ENCODE peak calls at places on chromosome 12, in four cellular contexts. B is HCT116, G is GM12878, V is H1. C is an unnamed sample.

GRCh38 chr12:25384038-25384953 is 133.6 kb upstream of the KRAS start:
- DNase-seq in G (no peak), V (no peak), B (no peak), C (no peak)

GRCh38 chr12:108638141-108638823 is 4.6 kb upstream of the SELPLG start:
- DNase-seq in G (no peak), B (no peak), V (peak), C (no peak)

GRCh38 chr12:105459760-105460325 is 129.4 kb downstream of the C12orf75 start:
- DNase-seq in B (no peak), V (no peak), G (no peak), C (no peak)

GRCh38 chr12:86081798-86082197 is 174.4 kb downstream of the MGAT4C start:
- DNase-seq in G (no peak), B (no peak), V (no peak), C (no peak)

GRCh38 chr12:24380122-24380521 is 430.7 kb upstream of the SOX5 start:
- DNase-seq in V (no peak), G (no peak), B (no peak), C (no peak)

GRCh38 chr12:75690556-75690955 is 179.1 kb upstream of the KRR1 start:
- DNase-seq in B (no peak), V (no peak), G (no peak), C (peak)

GRCh38 chr12:54641554-54641953 is 6.6 kb downstream of the DCD start:
- DNase-seq in B (no peak), V (no peak), G (no peak), C (no peak)

GRCh38 chr12:15629761-15630160 is 159.4 kb downstream of the EPS8 start:
- DNase-seq in G (no peak), V (no peak), B (no peak), C (no peak)

GRCh38 chr12:2633176-2633824 is 161.5 kb upstream of the FKBP4 start:
- DNase-seq in B (no peak), V (no peak), G (no peak), C (no peak)

GRCh38 chr12:87368259-87368658 is 660.9 kb downstream of the C12orf50 start:
- DNase-seq in V (no peak), B (no peak), G (no peak), C (no peak)

GRCh38 chr12:62332598-62332997 is 72.4 kb downstream of the USP15 start:
- DNase-seq in G (no peak), B (no peak), V (no peak), C (no peak)

GRCh38 chr12:51821423-51822260 is 26.9 kb downstream of the FIGNL2 start:
- DNase-seq in V (no peak), G (no peak), B (no peak), C (no peak)
- H3K4me2 ChIP-seq in V (peak), G (peak), B (peak), C (no peak)

DNA sequence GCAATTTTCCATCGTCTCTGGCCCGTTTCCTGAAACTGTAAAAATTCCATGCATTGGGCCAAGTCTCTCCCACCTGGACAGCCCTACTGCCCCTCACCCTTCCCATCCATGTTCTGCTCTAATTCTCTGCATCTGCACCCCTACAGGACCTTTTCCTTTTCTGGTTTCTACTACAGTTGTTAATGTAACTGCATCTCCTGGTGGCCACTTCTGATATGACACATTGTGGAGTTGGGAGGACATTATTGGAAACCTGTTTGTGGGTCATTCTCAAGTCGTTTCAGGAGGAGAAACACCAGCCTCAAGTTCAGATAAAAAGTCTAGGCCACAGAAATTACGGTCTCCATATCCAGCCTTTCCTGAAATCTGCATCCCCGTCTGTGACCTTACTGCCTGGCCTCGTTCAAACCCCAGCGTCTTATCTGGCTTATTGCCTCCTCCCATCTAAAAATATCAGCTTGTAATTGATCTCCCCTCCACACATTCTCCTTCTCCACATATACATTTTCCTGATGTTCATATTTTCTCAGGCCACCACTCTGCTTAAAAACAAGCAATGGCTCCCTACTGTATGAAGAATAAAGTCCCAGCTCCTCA is 37.6 kb downstream of the EMP1 start:
- DNase-seq in B (peak), V (peak), G (no peak), C (peak)
- TF ChIP-seq EGR1 in B (no peak), V (no peak), G (no peak), C (no peak)

GRCh38 chr12:89373772-89374572 is 21.7 kb upstream of the DUSP6 start:
- DNase-seq in V (no peak), G (no peak), B (no peak), C (no peak)
- H3K4me2 ChIP-seq in V (no peak), G (no peak), B (peak), C (no peak)

DNA sequence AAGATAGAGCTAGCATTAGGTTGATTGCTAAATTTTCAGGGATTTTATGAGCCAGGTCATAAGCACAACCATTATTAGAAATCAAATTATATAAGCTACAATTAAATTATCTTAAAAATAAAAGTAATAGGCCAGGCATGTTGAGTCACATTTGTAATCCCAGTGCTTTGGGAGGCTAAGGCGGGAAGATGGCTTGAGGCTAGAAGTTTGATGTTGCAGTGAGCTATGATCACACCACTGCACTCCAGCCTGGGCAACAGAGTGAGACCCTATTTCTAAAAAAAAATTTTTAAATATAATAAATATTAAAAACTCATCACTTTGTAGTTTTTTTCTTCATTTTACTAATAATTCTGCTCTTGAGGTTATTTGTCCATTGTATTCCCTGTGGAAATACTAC is 1.9 kb upstream of the LIMA1 start:
- DNase-seq in B (no peak), V (no peak), G (no peak), C (no peak)
- TF ChIP-seq EGR1 in B (no peak), V (no peak), G (no peak), C (no peak)

GRCh38 chr12:58961906-58962305 is 41.6 kb upstream of the LRIG3 start:
- DNase-seq in V (no peak), G (no peak), B (no peak), C (no peak)
- H3K4me2 ChIP-seq in V (no peak), G (no peak), B (no peak), C (no peak)

GRCh38 chr12:647039-647712 is 16.1 kb downstream of the NINJ2 start:
- DNase-seq in V (no peak), B (no peak), G (no peak), C (peak)

GRCh38 chr12:645563-646071 is 17.6 kb downstream of the NINJ2 start:
- DNase-seq in V (no peak), B (no peak), G (no peak), C (peak)

GRCh38 chr12:646303-647038 is 16.8 kb downstream of the NINJ2 start:
- DNase-seq in B (no peak), V (no peak), G (no peak), C (peak)

GRCh38 chr12:647713-648085 is 15.5 kb downstream of the NINJ2 start:
- DNase-seq in B (no peak), G (no peak), V (no peak), C (no peak)

DNA sequence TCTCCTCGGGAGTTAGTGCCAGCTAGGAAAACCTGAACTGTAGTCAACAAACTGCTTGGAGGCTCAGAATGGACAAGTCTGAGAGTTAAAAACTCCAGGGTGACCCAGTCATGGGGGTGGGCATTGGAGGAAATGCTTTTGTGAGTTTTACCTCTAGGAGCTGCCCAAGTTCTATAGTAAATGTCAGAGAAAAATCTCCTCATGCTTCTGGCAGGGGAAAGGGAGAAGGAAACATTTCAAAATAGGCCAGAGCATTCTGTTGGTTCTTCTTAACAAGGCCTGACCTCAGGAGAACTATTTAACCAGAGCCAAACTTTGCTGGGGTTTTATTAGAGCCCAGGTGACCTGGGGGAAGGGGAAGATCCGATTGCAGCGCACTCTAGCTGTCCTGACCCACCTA is 12.3 kb downstream of the NINJ2 start:
- DNase-seq in G (no peak), V (no peak), B (no peak), C (no peak)
- TF ChIP-seq EGR1 in G (no peak), V (no peak), B (no peak), C (no peak)

DNA sequence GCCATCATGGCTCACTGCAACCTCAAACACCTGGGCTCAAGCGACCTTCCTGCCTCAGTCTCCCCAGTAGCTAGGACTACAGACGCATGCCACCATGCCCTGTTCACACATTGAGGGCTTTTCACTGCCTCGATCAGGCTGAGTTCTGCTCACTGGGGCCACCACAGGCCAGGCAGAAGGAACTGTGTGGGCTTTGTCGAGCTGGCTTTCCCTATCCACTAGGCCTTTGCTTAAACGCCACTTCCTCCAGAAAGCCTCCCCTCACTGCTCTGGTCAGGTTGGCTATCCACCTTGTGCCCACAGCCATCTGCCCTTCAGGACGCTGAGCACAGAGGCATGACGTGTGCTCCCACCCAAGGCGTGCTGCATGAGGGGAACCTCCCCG is 45.2 kb downstream of the MLXIP start:
- DNase-seq in B (no peak), V (no peak), G (no peak), C (no peak)
- H3K4me2 ChIP-seq in B (peak), V (no peak), G (no peak), C (peak)

GRCh38 chr12:119180380-119181040 is 1.8 kb downstream of the HSPB8 start:
- DNase-seq in V (no peak), B (no peak), G (no peak), C (peak)
- TF ChIP-seq EGR1 in V (no peak), B (no peak), G (no peak), C (no peak)

DNA sequence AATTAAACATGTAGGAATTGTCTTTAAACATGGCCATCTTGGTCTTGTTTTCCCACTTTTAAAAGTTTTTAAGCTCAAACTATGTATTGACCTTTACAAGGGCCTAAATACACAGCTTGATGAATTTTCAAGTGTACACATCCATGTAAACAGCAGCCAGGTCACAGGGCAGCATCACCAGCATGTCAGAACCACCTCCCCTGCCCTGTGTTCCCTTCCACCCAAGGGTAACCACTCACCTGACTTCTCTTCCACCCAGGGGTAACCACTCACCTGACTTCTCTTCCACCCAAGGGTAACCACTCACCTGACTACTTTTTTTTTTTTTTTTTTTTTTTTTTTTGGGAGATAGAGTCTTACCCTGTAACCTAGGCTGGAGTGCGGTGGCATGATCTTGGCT is 4.6 kb downstream of the FBXW8 start:
- DNase-seq in B (no peak), V (no peak), G (no peak), C (no peak)
- H3K4me2 ChIP-seq in B (peak), V (no peak), G (no peak), C (no peak)

C was measured in K562.